ENCODE peak calls at places on chromosomes 11 and 22, in five cellular contexts. B is SJSA1, J is A549, V is transverse colon, M is cardiac fibroblast. H is an unnamed sample.

GRCh38 chr22:26354707-26355106 is 74.4 kb upstream of the ASPHD2 start:
- DNase-seq in B (no peak), J (no peak), V (no peak), M (no peak), H (no peak)

GRCh38 chr22:27537481-27537891 is 264.1 kb downstream of the MN1 start:
- DNase-seq in B (no peak), J (no peak), V (peak; percentile 15), M (peak; percentile 84), H (no peak)

GRCh38 chr11:57394203-57394602 is 3.8 kb upstream of the PRG2 start:
- DNase-seq in B (no peak), J (no peak), V (no peak), M (no peak), H (no peak)

GRCh38 chr22:17436382-17436951 is 67.2 kb downstream of the CECR2 start:
- DNase-seq in B (no peak), J (no peak), V (no peak), M (peak; percentile 52), H (no peak)

GRCh38 chr11:28976801-28977145 is 868.6 kb downstream of the METTL15 start:
- DNase-seq in B (no peak), J (no peak), V (no peak), M (no peak), H (no peak)

GRCh38 chr11:4202749-4203148 is 108.2 kb downstream of the RRM1 start:
- DNase-seq in B (no peak), J (no peak), V (no peak), M (no peak), H (no peak)

GRCh38 chr11:70267405-70267950 is 3.0 kb upstream of the PPFIA1 start:
- DNase-seq in B (no peak), J (no peak), V (no peak), M (no peak), H (no peak)

GRCh38 chr22:39623603-39624500 is 53.3 kb downstream of the CACNA1I start:
- DNase-seq in B (no peak), J (no peak), V (no peak), M (no peak), H (no peak)

GRCh38 chr22:50488006-50488677 is 1.5 kb downstream of the MIOX start:
- DNase-seq in B (no peak), J (no peak), V (no peak), M (no peak), H (no peak)

DNA sequence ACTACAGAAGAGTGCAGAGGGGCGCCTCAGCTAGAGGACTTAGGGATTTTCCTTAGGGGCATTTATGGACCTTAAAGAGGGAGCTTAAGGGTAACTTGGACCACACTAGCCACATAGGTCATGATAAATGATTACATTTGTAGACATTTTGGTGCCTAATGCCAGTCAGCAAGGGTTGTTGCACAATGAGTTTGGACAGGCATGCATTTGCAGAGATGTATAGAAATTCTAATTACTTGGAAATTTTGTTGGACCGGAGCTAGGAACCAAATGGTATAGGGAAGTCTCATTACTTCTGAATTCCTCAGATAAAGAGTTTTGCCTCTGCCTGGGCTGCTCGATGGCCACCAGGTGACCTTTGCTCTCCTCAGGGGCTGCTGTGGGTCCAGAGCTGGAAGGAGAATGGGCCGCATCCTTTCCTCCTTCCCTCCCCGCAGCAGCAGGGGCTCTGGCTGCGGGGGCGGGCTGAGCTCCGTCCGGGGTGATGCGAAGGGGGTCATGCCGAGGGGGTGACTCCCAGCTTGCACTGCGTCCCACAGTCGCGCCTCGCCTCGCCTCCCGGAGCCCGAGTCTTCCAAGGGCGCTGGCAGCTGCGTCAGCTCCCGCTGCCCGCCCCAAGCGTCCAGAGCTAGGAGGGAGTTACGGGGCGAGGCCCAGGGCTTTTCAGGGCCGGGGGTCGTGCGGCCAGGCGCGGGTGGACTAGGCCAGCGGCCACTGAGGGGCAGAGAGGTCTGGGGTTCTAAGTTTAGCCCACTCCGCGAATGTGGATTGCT is 20.2 kb upstream of the MALAT1 start:
- DNase-seq in B (no peak), J (no peak), V (peak; percentile 61), M (peak; percentile 87), H (no peak)
- H3K4me3 ChIP-seq in B (no peak overlapping the region), J (no peak overlapping the region), V (peak overlapping the region; percentile 49), M (peak overlapping the region; percentile 26), H (peak overlapping the region; percentile 20)

GRCh38 chr11:64887234-64887756 is 8.9 kb upstream of the EHD1 start:
- DNase-seq in B (no peak), J (no peak), V (no peak), M (no peak), H (no peak)

GRCh38 chr11:64885367-64886286 is 7.2 kb upstream of the EHD1 start:
- DNase-seq in B (no peak), J (no peak), V (no peak), M (peak; percentile 91), H (no peak)

GRCh38 chr11:64888761-64889511 is 10.5 kb upstream of the EHD1 start:
- DNase-seq in B (no peak), J (peak; percentile 89), V (peak; percentile 85), M (no peak), H (no peak)

GRCh38 chr11:64888406-64888757 is 10.0 kb upstream of the EHD1 start:
- DNase-seq in B (no peak), J (no peak), V (no peak), M (no peak), H (no peak)

DNA sequence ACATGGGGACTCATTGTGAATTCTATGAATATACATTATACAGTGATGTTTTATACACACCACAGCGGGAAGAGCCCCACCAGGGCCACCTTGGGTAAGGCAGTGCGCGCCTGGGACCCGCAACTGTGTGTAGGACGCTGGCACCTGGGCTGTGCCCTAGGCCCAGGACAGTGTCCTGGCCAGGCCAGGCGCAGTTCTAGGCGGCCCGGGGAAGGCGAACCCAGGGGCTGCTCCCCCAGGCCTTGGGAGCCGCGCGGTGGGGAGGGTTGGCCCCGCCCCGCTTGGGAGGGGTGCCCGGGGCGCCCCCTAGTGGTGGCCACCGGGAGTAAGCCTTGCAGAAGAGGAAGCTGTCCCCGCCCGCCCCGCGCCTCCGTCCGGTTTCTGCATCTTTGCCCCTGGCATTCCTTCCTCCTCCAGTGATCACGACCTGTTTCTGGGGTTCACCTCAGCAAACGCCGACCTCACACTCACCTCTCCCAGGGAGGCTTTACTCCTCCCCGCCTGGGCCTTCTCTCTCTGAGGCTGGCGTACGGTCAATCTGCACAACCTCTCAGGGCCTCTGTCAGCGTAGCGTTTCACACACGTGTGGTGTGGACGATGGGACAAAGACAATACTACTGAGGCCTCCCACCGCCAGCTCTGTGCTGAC is 9.5 kb upstream of the EHD1 start:
- DNase-seq in B (peak; percentile 90), J (peak; percentile 66), V (peak; percentile 92), M (peak; percentile 65), H (no peak)
- H3K4me3 ChIP-seq in B (no peak overlapping the region), J (peak overlapping the region; percentile 7), V (no peak overlapping the region), M (no peak overlapping the region), H (no peak overlapping the region)

GRCh38 chr11:706439-706956 is 467 bp downstream of the EPS8L2 start:
- DNase-seq in B (no peak), J (peak; percentile 41), V (peak; percentile 64), M (peak; percentile 34), H (no peak)

GRCh38 chr11:706957-707816 is 1.2 kb downstream of the EPS8L2 start:
- DNase-seq in B (no peak), J (peak; percentile 74), V (peak; percentile 68), M (peak; percentile 12), H (no peak)

GRCh38 chr11:709109-709997 is 3.3 kb downstream of the EPS8L2 start:
- DNase-seq in B (no peak), J (no peak), V (no peak), M (no peak), H (no peak)

GRCh38 chr11:707817-708420 is 1.9 kb downstream of the EPS8L2 start:
- DNase-seq in B (no peak), J (no peak), V (no peak), M (no peak), H (no peak)

DNA sequence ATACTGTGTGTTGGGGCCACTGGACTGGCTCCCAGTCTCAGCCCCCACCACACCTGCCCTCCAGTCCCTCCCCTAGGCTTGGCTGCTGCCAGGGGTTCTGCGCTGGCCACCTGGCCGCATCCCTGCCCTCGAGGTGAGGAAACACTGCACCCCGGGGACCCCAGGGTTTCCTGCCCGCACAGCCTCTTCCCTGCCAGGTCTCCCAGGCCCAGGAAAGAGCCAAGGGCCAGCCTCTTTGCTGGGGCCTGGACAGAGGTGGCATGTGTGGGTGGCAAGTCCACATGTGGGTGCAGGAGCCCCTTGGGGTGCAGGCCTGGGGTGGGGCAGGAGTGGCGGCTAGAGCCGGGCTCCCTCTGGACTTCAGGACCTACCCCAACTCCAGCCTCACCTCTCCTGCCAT is 2.5 kb downstream of the EPS8L2 start:
- DNase-seq in B (no peak), J (no peak), V (no peak), M (no peak), H (no peak)
- H3K4me3 ChIP-seq in B (no peak overlapping the region), J (peak overlapping the region; percentile 97), V (no peak overlapping the region), M (no peak overlapping the region), H (no peak overlapping the region)

DNA sequence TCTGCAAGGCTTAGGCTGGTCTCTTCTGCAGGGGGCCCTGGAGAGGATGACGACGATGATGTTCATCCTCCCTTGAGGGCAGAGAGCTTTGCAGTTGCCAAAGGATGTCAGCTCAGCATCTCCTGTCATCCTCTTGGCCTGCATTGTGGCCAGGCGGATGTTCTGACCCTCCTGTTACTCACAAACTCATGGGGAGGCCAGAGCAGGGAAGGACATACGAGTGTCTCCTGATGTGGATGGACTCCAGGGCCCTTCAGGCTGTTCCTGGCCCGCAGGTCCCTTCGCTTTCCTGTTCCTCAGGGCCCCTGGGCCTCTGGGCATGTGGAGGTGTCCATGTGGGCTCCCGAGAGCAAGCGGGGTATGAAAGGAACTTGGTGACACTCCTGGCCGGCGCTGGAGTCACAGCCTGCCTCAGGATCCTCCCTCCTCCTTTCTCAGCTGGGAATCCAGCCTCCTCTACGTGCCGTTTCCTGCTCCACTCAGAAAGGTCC is 8.5 kb downstream of the ADORA2A start:
- DNase-seq in B (no peak), J (no peak), V (no peak), M (peak; percentile 45), H (no peak)
- H3K4me3 ChIP-seq in B (no peak overlapping the region), J (no peak overlapping the region), V (no peak overlapping the region), M (no peak overlapping the region), H (no peak overlapping the region)

DNA sequence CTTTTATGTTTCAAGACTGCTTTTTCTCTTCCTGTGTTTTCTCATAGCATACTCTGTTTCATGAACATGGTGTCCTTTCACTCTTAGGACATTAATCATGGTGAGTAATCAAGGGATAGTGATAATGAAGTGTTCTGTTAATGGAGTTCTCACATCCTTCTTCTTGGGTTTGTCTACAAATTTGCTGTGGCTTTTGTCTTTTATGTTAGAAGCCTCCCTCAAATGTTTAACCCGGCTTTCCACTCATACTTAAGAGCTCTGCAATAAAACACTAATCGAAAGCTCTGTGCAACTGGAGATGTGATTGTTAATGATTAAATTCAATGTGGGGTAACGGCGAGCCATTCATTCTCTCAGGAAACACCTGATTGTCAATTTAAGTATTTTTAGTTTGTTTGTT is 593.6 kb downstream of the NELL1 start:
- DNase-seq in B (no peak), J (no peak), V (no peak), M (no peak), H (peak; percentile 38)
- H3K4me3 ChIP-seq in B (no peak overlapping the region), J (no peak overlapping the region), V (no peak overlapping the region), M (no peak overlapping the region), H (no peak overlapping the region)

DNA sequence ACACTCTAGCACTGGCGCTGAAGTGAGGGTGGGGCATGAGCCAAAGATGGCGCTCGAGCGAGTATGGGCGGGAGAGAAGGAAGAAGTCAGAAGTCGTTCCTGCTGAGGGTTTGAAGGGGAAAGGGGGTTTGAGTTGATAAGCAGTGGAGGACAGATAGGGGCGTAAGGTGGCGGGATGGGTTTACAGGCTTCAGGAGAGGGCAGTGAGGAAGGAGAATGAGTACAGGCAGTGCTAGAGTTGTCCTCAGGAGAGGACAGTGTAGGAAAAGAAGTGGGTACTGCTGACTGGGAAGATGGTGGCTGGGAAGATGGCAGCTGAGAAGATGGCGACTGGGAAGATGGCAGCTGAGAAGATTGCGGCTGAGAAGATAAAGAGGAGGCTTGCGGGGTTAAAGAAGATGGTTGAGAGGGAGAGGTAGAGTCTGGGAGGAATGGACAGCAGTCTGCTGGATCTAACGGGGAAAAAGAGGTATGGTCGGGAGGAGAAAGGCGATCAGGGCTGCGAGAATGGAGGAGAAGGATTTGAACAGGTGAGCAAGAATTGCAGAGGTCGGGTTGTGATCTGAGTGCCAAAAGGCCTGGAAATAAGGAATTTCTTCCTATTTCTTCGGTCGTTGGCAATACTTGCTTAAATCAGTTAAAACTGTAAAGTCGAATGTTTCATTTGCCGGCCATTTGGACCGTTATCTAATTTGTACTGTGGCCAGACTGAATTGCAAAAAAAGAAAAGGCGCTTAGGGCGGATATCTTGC is 5.2 kb downstream of the PPFIBP2 start:
- DNase-seq in B (no peak), J (no peak), V (no peak), M (no peak), H (no peak)
- H3K4me3 ChIP-seq in B (no peak overlapping the region), J (no peak overlapping the region), V (no peak overlapping the region), M (no peak overlapping the region), H (no peak overlapping the region)